ENCODE peak calls at places on chromosomes 11 and 22, in four cellular contexts. One of them, this sample, is unnamed.

GRCh38 chr11:72735495-72736027 is 16.6 kb downstream of the ARAP1 start:
- ATAC-seq in natural killer cell: no peak
- ATAC-seq in heart right ventricle: peak
- ATAC-seq in activated CD4-positive, alpha-beta T cell treated with anti-CD3 and anti-CD28 coated beads for 36 hours: no peak
- ATAC-seq in this sample: no peak

GRCh38 chr11:73750238-73750637 is 10.6 kb downstream of the RAB6A start:
- ATAC-seq in heart right ventricle: no peak
- ATAC-seq in natural killer cell: no peak
- ATAC-seq in activated CD4-positive, alpha-beta T cell treated with anti-CD3 and anti-CD28 coated beads for 36 hours: no peak
- ATAC-seq in this sample: no peak

GRCh38 chr22:38467438-38467903 is 425 bp upstream of the KDELR3 start:
- ATAC-seq in activated CD4-positive, alpha-beta T cell treated with anti-CD3 and anti-CD28 coated beads for 36 hours: no peak
- ATAC-seq in heart right ventricle: no peak
- ATAC-seq in natural killer cell: no peak
- ATAC-seq in this sample: peak

GRCh38 chr11:11391796-11392195 is 38.7 kb upstream of the CSNK2A3 start:
- ATAC-seq in natural killer cell: no peak
- ATAC-seq in heart right ventricle: no peak
- ATAC-seq in activated CD4-positive, alpha-beta T cell treated with anti-CD3 and anti-CD28 coated beads for 36 hours: no peak
- ATAC-seq in this sample: peak

GRCh38 chr11:130671801-130672700 is 223.6 kb downstream of the ADAMTS15 start:
- ATAC-seq in activated CD4-positive, alpha-beta T cell treated with anti-CD3 and anti-CD28 coated beads for 36 hours: no peak
- ATAC-seq in natural killer cell: no peak
- ATAC-seq in heart right ventricle: peak
- ATAC-seq in this sample: no peak

GRCh38 chr11:36453678-36454077 is 56.4 kb downstream of the TRAF6 start:
- ATAC-seq in natural killer cell: no peak
- ATAC-seq in activated CD4-positive, alpha-beta T cell treated with anti-CD3 and anti-CD28 coated beads for 36 hours: peak
- ATAC-seq in heart right ventricle: no peak
- ATAC-seq in this sample: peak

GRCh38 chr11:131447898-131448297 is 77.5 kb downstream of the NTM start:
- ATAC-seq in activated CD4-positive, alpha-beta T cell treated with anti-CD3 and anti-CD28 coated beads for 36 hours: no peak
- ATAC-seq in natural killer cell: no peak
- ATAC-seq in heart right ventricle: no peak
- ATAC-seq in this sample: no peak

GRCh38 chr11:118649941-118650340 is 29.5 kb downstream of the TREH start:
- ATAC-seq in natural killer cell: no peak
- ATAC-seq in activated CD4-positive, alpha-beta T cell treated with anti-CD3 and anti-CD28 coated beads for 36 hours: no peak
- ATAC-seq in heart right ventricle: no peak
- ATAC-seq in this sample: peak

GRCh38 chr11:92770419-92770818 is 199.0 kb upstream of the MTNR1B start:
- ATAC-seq in natural killer cell: no peak
- ATAC-seq in activated CD4-positive, alpha-beta T cell treated with anti-CD3 and anti-CD28 coated beads for 36 hours: no peak
- ATAC-seq in heart right ventricle: peak
- ATAC-seq in this sample: no peak

GRCh38 chr11:33168605-33169240 is 7.4 kb upstream of the CSTF3 start:
- ATAC-seq in natural killer cell: no peak
- ATAC-seq in heart right ventricle: peak
- ATAC-seq in activated CD4-positive, alpha-beta T cell treated with anti-CD3 and anti-CD28 coated beads for 36 hours: no peak
- ATAC-seq in this sample: no peak

GRCh38 chr11:587546-587945 is 11.3 kb downstream of the PHRF1 start:
- ATAC-seq in natural killer cell: no peak
- ATAC-seq in heart right ventricle: no peak
- ATAC-seq in activated CD4-positive, alpha-beta T cell treated with anti-CD3 and anti-CD28 coated beads for 36 hours: peak
- ATAC-seq in this sample: no peak